ENCODE peak calls at places on chromosome 18, in eight cellular contexts. H, Q, L, U, G, X, O and C are unnamed samples.
A peak's percentile ranks its signal among the peaks of the same experiment; 100 is the strongest.

GRCh38 chr18:7725897-7726296 is 158.8 kb downstream of the PTPRM start:
- DNase-seq in O (no peak), Q (no peak), G (no peak), U (no peak), X (no peak), L (no peak), H (no peak), C (no peak)

GRCh38 chr18:45617284-45617683 is 2.0 kb downstream of the SLC14A2 start:
- DNase-seq in O (no peak), X (no peak), G (peak; percentile 73), Q (no peak), U (no peak), H (peak; percentile 4), L (no peak), C (no peak)

GRCh38 chr18:57008001-57008686 is 138.7 kb upstream of the BOD1L2 start:
- DNase-seq in U (no peak), O (no peak), G (no peak), X (no peak), Q (no peak), L (no peak), H (no peak), C (no peak)

GRCh38 chr18:79405781-79406575 is 10.2 kb downstream of the NFATC1 start:
- DNase-seq in Q (no peak), O (peak; percentile 76), L (peak; percentile 73), H (no peak), U (peak; percentile 84), X (no peak), G (no peak), C (no peak)

GRCh38 chr18:8813621-8814020 is 108.3 kb downstream of the MTCL1 start:
- DNase-seq in H (no peak), G (no peak), Q (no peak), L (no peak), O (no peak), U (no peak), X (no peak), C (no peak)

GRCh38 chr18:10122116-10122515 is 208.3 kb downstream of the VAPA start:
- DNase-seq in G (peak; percentile 66), X (no peak), L (no peak), O (no peak), H (no peak), U (no peak), Q (peak; percentile 80), C (no peak)

GRCh38 chr18:79797518-79798345 is at the start of gene KCNG2:
- DNase-seq in U (peak; percentile 58), X (no peak), L (no peak), O (no peak), Q (peak; percentile 6), H (no peak), G (no peak), C (no peak)

GRCh38 chr18:48274301-48274700 is 134.9 kb downstream of the ZBTB7C start:
- DNase-seq in X (no peak), U (no peak), G (peak; percentile 13), H (no peak), L (no peak), Q (no peak), O (no peak), C (no peak)

GRCh38 chr18:3671181-3671580 is 221.2 kb downstream of the TGIF1 start:
- DNase-seq in X (no peak), Q (peak; percentile 63), U (no peak), L (no peak), G (no peak), O (no peak), H (no peak), C (no peak)

GRCh38 chr18:49016648-49017539 is 66.1 kb upstream of the SMAD7 start:
- DNase-seq in O (no peak), L (no peak), U (no peak), X (no peak), Q (no peak), G (peak; percentile 62), H (no peak), C (no peak)